ENCODE peak calls at places on chromosomes 4 and X, in four cellular contexts. W, K, H and Z are unnamed samples. For H3K27me3 and H3K36me3, the result is how much of the 10 kb centered on the place peaks cover.

GRCh38 chrX:2147928-2148327 is 352.8 kb downstream of the DHRSX start:
- DNase-seq in W (no peak), H (no peak), K (peak), Z (no peak)

GRCh38 chr4:2127609-2128300 is 68.6 kb downstream of the NAT8L start:
- DNase-seq in K (no peak), W (no peak), H (no peak), Z (no peak)

GRCh38 chrX:1657367-1658082 is 42.7 kb downstream of the ASMT start:
- DNase-seq in H (peak), K (peak), W (peak), Z (peak)

GRCh38 chr4:10179957-10180602 is 63.5 kb upstream of the WDR1 start:
- DNase-seq in H (peak), W (no peak), K (peak), Z (no peak)

GRCh38 chrX:30253257-30253656 is 6.3 kb downstream of the MAGEB1 start:
- DNase-seq in K (no peak), W (no peak), H (no peak), Z (no peak)

GRCh38 chrX:105645667-105646354 is 176.5 kb upstream of the NRK start:
- DNase-seq in K (peak), H (no peak), W (no peak), Z (peak)

GRCh38 chr4:55175779-55176231 is 50.4 kb upstream of the KDR start:
- DNase-seq in W (no peak), K (peak), H (peak), Z (no peak)

GRCh38 chrX:108001218-108001814 is 19.1 kb upstream of the TEX13B start:
- DNase-seq in W (no peak), H (no peak), K (peak), Z (no peak)

GRCh38 chr4:9762823-9763475 is 18.5 kb upstream of the DRD5 start:
- DNase-seq in H (no peak), W (peak), K (peak), Z (peak)

GRCh38 chrX:114906978-114907510 is 110.4 kb downstream of the IL13RA2 start:
- DNase-seq in W (no peak), K (no peak), H (no peak), Z (no peak)

GRCh38 chr4:13703096-13703495 is 75.6 kb upstream of the BOD1L1 start:
- DNase-seq in W (peak), K (no peak), H (no peak), Z (no peak)

GRCh38 chr4:88286897-88287296 is 2.5 kb upstream of the PPM1K start:
- DNase-seq in W (no peak), H (no peak), K (peak), Z (no peak)

GRCh38 chr4:18322111-18322510 is 300.6 kb upstream of the LCORL start:
- DNase-seq in K (no peak), H (no peak), W (peak), Z (no peak)
- H3K27me3 ChIP-seq in K (under half), H (under half), W (under half), Z (under half)

DNA sequence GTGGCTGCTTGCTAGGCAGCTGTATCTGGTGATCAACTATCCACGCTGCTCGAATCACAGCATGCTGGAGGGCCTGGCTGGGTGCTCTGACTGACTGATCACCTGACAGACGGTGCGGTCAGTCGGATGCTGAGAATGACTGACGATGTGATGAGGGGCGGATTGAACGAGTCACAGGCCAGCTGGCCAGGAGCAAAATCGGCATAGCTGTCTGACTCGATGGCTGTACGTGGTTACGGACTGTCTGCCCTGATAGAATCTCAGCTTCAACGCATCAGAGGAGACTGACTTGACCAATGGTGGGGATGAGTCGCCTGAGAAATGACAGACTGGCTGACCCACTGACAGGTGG is 1.0 kb upstream of the SUV39H1 start:
- DNase-seq in H (no peak), W (peak), K (no peak), Z (no peak)
- H3K4me3 ChIP-seq in H (no peak), W (peak), K (peak), Z (peak)

GRCh38 chr4:76178296-76178695 is 30.1 kb upstream of the NUP54 start:
- DNase-seq in H (no peak), K (no peak), W (no peak), Z (no peak)
- H3K36me3 ChIP-seq in H (under half), K (under half), W (half or more), Z (under half)

DNA sequence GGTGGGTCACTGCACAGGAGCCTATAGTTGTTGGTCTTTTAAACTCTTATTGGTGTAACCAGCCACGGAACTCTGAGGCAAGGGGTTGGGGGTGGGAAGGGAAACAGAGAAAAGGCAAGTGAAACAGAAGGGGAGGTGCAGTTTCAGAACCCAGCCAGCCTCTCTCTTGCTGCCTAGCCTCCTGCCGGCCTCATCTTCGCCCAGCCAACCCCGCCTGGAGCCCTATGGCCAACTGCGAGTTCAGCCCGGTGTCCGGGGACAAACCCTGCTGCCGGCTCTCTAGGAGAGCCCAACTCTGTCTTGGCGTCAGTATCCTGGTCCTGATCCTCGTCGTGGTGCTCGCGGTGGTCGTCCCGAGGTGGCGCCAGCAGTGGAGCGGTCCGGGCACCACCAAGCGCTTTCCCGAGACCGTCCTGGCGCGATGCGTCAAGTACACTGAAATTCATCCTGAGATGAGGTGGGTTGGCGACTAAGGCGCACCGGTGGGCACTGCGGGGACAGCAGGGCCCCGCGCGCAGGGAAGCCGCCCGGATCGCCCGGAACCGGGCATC is at the start of gene CD38:
- DNase-seq in H (no peak), W (no peak), K (no peak), Z (no peak)
- H3K27me3 ChIP-seq in H (under half), W (under half), K (under half), Z (under half)